ENCODE peak calls at places on chromosomes 12 and 14, in seven cellular contexts. A is glutamatergic neuron, N is H7, T is Caki2, L is EH, C is mesothelial cell of epicardium, J is fibroblast of lung. X is an unnamed sample.

GRCh38 chr12:79933580-79934264 is 1.2 kb downstream of the PPP1R12A start:
- DNase-seq in A (no peak), N (peak; percentile 5), T (peak; percentile 52), L (peak; percentile 35), C (no peak), J (peak; percentile 12), X (peak; percentile 32)

GRCh38 chr12:71981149-71981548 is 42.5 kb downstream of the TPH2 start:
- DNase-seq in A (no peak), N (no peak), T (no peak), L (peak; percentile 14), C (no peak), J (peak; percentile 3), X (no peak)

GRCh38 chr12:10241781-10242180 is 29.1 kb downstream of the GABARAPL1 start:
- DNase-seq in A (no peak), N (no peak), T (no peak), L (no peak), C (no peak), J (no peak), X (no peak)

GRCh38 chr14:95507174-95507573 is 9.3 kb downstream of the SYNE3 start:
- DNase-seq in A (no peak), N (no peak), T (no peak), L (peak; percentile 98), C (no peak), J (peak; percentile 97), X (no peak)

GRCh38 chr12:92363295-92364146 is 217.9 kb upstream of the BTG1 start:
- DNase-seq in A (peak; percentile 51), N (no peak), T (no peak), L (peak; percentile 58), C (no peak), J (peak; percentile 50), X (no peak)

GRCh38 chr12:13744566-13744965 is 236.8 kb downstream of the GRIN2B start:
- DNase-seq in A (no peak), N (no peak), T (no peak), L (no peak), C (no peak), J (no peak), X (peak; percentile 87)

GRCh38 chr12:64256166-64256800 is 34.2 kb upstream of the KICS2 start:
- DNase-seq in A (no peak), N (peak; percentile 36), T (peak; percentile 61), L (peak; percentile 69), C (no peak), J (peak; percentile 42), X (peak; percentile 77)

GRCh38 chr14:31927348-31927826 is 149.7 kb upstream of the ARHGAP5 start:
- DNase-seq in A (no peak), N (peak; percentile 30), T (peak; percentile 91), L (peak; percentile 92), C (no peak), J (peak; percentile 95), X (peak; percentile 58)

GRCh38 chr12:54612216-54612750 is 22.4 kb downstream of the LACRT start:
- DNase-seq in A (no peak), N (no peak), T (no peak), L (no peak), C (no peak), J (no peak), X (no peak)

GRCh38 chr12:66190519-66191406 is 1.7 kb downstream of the IRAK3 start:
- DNase-seq in A (no peak), N (no peak), T (no peak), L (peak; percentile 41), C (no peak), J (peak; percentile 4), X (no peak)

GRCh38 chr12:30908389-30909087 is 18.0 kb upstream of the TSPAN11 start:
- DNase-seq in A (no peak), N (no peak), T (no peak), L (peak; percentile 82), C (no peak), J (peak; percentile 82), X (no peak)

GRCh38 chr14:20302042-20302761 is 3.5 kb downstream of the TTC5 start:
- DNase-seq in A (no peak), N (no peak), T (no peak), L (peak; percentile 58), C (no peak), J (peak; percentile 63), X (no peak)

GRCh38 chr12:53381739-53382630 is 2.0 kb downstream of the SP1 start:
- DNase-seq in A (peak; percentile 28), N (peak; percentile 56), T (peak; percentile 95), L (peak; percentile 68), C (no peak), J (peak; percentile 48), X (peak; percentile 74)

GRCh38 chr12:72074065-72074464 is 135.4 kb downstream of the TPH2 start:
- DNase-seq in A (no peak), N (no peak), T (no peak), L (no peak), C (no peak), J (no peak), X (no peak)

GRCh38 chr12:53347905-53348304 is 11.8 kb upstream of the SP7 start:
- DNase-seq in A (no peak), N (no peak), T (no peak), L (no peak), C (no peak), J (no peak), X (no peak)

GRCh38 chr12:57236925-57237652 is 7.6 kb downstream of the SHMT2 start:
- DNase-seq in A (no peak), N (peak; percentile 62), T (no peak), L (peak; percentile 46), C (no peak), J (no peak), X (no peak)

GRCh38 chr14:61461808-61462275 is 140.5 kb downstream of the PRKCH start:
- DNase-seq in A (no peak), N (peak; percentile 63), T (peak; percentile 41), L (peak; percentile 81), C (no peak), J (peak; percentile 64), X (peak; percentile 71)

GRCh38 chr12:13941258-13942249 is 39.8 kb downstream of the GRIN2B start:
- DNase-seq in A (peak; percentile 50), N (peak; percentile 32), T (peak; percentile 95), L (peak; percentile 36), C (no peak), J (peak; percentile 7), X (peak; percentile 85)

GRCh38 chr12:100248886-100249285 is 18.0 kb downstream of the DEPDC4 start:
- DNase-seq in A (no peak), N (no peak), T (no peak), L (peak; percentile 58), C (no peak), J (peak; percentile 48), X (no peak)

GRCh38 chr14:97298331-97298730 is 501.1 kb downstream of the VRK1 start:
- DNase-seq in A (peak; percentile 40), N (peak; percentile 57), T (no peak), L (no peak), C (no peak), J (no peak), X (peak; percentile 30)

GRCh38 chr12:116528067-116528466 is 31.1 kb upstream of the MAP1LC3B2 start:
- DNase-seq in A (no peak), N (no peak), T (peak; percentile 65), L (peak; percentile 89), C (no peak), J (peak; percentile 85), X (no peak)

GRCh38 chr14:95157987-95158712 is 821 bp upstream of the DICER1 start:
- DNase-seq in A (no peak), N (peak; percentile 41), T (no peak), L (no peak), C (no peak), J (no peak), X (no peak)

GRCh38 chr12:115232455-115233156 is 548.6 kb upstream of the TBX3 start:
- DNase-seq in A (no peak), N (no peak), T (no peak), L (peak; percentile 77), C (no peak), J (peak; percentile 61), X (no peak)

GRCh38 chr14:105211758-105212089 is 30.6 kb upstream of the NUDT14 start:
- DNase-seq in A (peak; percentile 10), N (no peak), T (no peak), L (no peak), C (no peak), J (no peak), X (no peak)

GRCh38 chr14:24857277-24857676 is 192.7 kb downstream of the STXBP6 start:
- DNase-seq in A (no peak), N (no peak), T (no peak), L (no peak), C (no peak), J (no peak), X (no peak)

X was measured in neural progenitor cell.